ENCODE peak calls at places on chromosomes 5 and 9, in seven cellular contexts. P, H, M, R, T, G and I are unnamed samples.

GRCh38 chr5:104241051-104241450 is 678.5 kb upstream of the NUDT12 start:
- DNase-seq in H (no peak), M (no peak), T (peak), R (no peak), G (no peak), P (peak), I (peak)

GRCh38 chr9:6955251-6955921 is 197.6 kb downstream of the KDM4C start:
- DNase-seq in G (no peak), R (no peak), P (peak), T (peak), H (no peak), M (no peak), I (peak)

GRCh38 chr9:113542741-113543140 is 79.2 kb downstream of the RGS3 start:
- DNase-seq in P (no peak), R (no peak), H (no peak), M (no peak), T (no peak), G (no peak), I (no peak)

GRCh38 chr9:35599763-35600604 is 5.1 kb upstream of the TESK1 start:
- DNase-seq in R (no peak), M (no peak), T (no peak), P (peak), H (peak), G (no peak), I (peak)

GRCh38 chr9:132732326-132732725 is 62.1 kb downstream of the GTF3C4 start:
- DNase-seq in G (no peak), R (no peak), T (peak), P (no peak), M (no peak), H (no peak), I (no peak)

GRCh38 chr9:119868694-119869093 is 499.5 kb upstream of the BRINP1 start:
- DNase-seq in R (no peak), H (no peak), G (no peak), P (no peak), T (peak), M (no peak), I (no peak)

GRCh38 chr5:99033014-99033931 is 104.5 kb upstream of the CHD1 start:
- DNase-seq in T (peak), P (peak), H (no peak), M (no peak), R (no peak), G (no peak), I (no peak)

GRCh38 chr9:124453586-124454191 is 3.4 kb downstream of the ADGRD2 start:
- DNase-seq in P (no peak), G (peak), H (peak), T (no peak), M (no peak), R (no peak), I (no peak)

GRCh38 chr9:14353222-14354056 is 39.5 kb upstream of the NFIB start:
- DNase-seq in P (peak), R (peak), H (peak), G (peak), M (peak), T (peak), I (peak)

GRCh38 chr9:121559183-121559582 is 59.5 kb upstream of the GGTA1 start:
- DNase-seq in G (no peak), H (no peak), R (no peak), P (peak), M (no peak), T (peak), I (no peak)